ENCODE peak calls at places on chromosomes 4 and X, in nine cellular contexts. M is endothelial cell of umbilical vein, L is kidney, R is GM23248, T is fibroblast of lung, K is GM12878, Y is endodermal cell, U is neuronal stem cell, Z is astrocyte. V is an unnamed sample.

GRCh38 chrX:54024350-54024749 is 19.9 kb downstream of the PHF8 start:
- DNase-seq in M (no peak), L (no peak), R (no peak), T (no peak), K (no peak), Y (no peak), U (no peak), Z (no peak), V (no peak)

GRCh38 chr4:79917246-79917645 is 155.8 kb downstream of the ANTXR2 start:
- DNase-seq in M (peak), L (no peak), R (peak), T (peak), K (peak), Y (peak), U (peak), Z (peak), V (no peak)

GRCh38 chrX:111040377-111041017 is 55.5 kb upstream of the PAK3 start:
- DNase-seq in M (no peak), L (no peak), R (peak), T (no peak), K (no peak), Y (no peak), U (no peak), Z (peak), V (no peak)

GRCh38 chr4:185920171-185920570 is 108.2 kb upstream of the SORBS2 start:
- DNase-seq in M (no peak), L (no peak), R (no peak), T (no peak), K (no peak), Y (no peak), U (no peak), Z (peak), V (no peak)

GRCh38 chrX:110116581-110116980 is 113.7 kb downstream of the TMEM164 start:
- DNase-seq in M (no peak), L (no peak), R (no peak), T (no peak), K (no peak), Y (no peak), U (no peak), Z (no peak), V (no peak)

GRCh38 chr4:171966356-171966755 is 153.2 kb downstream of the GALNTL6 start:
- DNase-seq in M (no peak), L (no peak), R (no peak), T (no peak), K (no peak), Y (no peak), U (no peak), Z (no peak), V (no peak)

GRCh38 chr4:138890921-138891570 is 124.5 kb upstream of the NOCT start:
- DNase-seq in M (no peak), L (no peak), R (no peak), T (no peak), K (no peak), Y (no peak), U (no peak), Z (no peak), V (no peak)

GRCh38 chr4:183789657-183790056 is 115.5 kb upstream of the STOX2 start:
- DNase-seq in M (no peak), L (no peak), R (no peak), T (no peak), K (no peak), Y (no peak), U (no peak), Z (no peak), V (no peak)

GRCh38 chrX:129808829-129809745 is 29.3 kb downstream of the SASH3 start:
- DNase-seq in M (no peak), L (no peak), R (peak), T (no peak), K (no peak), Y (no peak), U (no peak), Z (peak), V (no peak)

GRCh38 chr4:177008836-177009501 is 216.2 kb upstream of the VEGFC start:
- DNase-seq in M (no peak), L (no peak), R (no peak), T (no peak), K (no peak), Y (no peak), U (no peak), Z (peak), V (no peak)

GRCh38 chr4:139243448-139244365 is 36.3 kb downstream of the MGARP start:
- DNase-seq in M (peak), L (no peak), R (peak), T (peak), K (no peak), Y (no peak), U (no peak), Z (peak), V (no peak)

GRCh38 chr4:178395798-178396197 is 953.6 kb upstream of the AGA start:
- DNase-seq in M (no peak), L (no peak), R (no peak), T (no peak), K (no peak), Y (peak), U (no peak), Z (no peak), V (no peak)

GRCh38 chrX:47563801-47564315 is 2.9 kb downstream of the ARAF start:
- DNase-seq in M (no peak), L (no peak), R (peak), T (no peak), K (no peak), Y (no peak), U (no peak), Z (peak), V (no peak)

GRCh38 chr4:11720292-11720691 is 291.6 kb upstream of the HS3ST1 start:
- DNase-seq in M (peak), L (no peak), R (peak), T (peak), K (no peak), Y (no peak), U (no peak), Z (no peak), V (no peak)

GRCh38 chr4:123301942-123302341 is 94.7 kb upstream of the SPRY1 start:
- DNase-seq in M (no peak), L (no peak), R (no peak), T (no peak), K (no peak), Y (no peak), U (no peak), Z (no peak), V (no peak)

GRCh38 chrX:129593137-129593536 is 53.1 kb downstream of the OCRL start:
- DNase-seq in M (no peak), L (no peak), R (peak), T (peak), K (no peak), Y (peak), U (no peak), Z (no peak), V (no peak)

GRCh38 chr4:124647599-124647998 is 64.9 kb downstream of the ANKRD50 start:
- DNase-seq in M (no peak), L (no peak), R (no peak), T (no peak), K (no peak), Y (no peak), U (no peak), Z (no peak), V (no peak)

GRCh38 chrX:38206542-38206941 is 14.1 kb downstream of the SRPX start:
- DNase-seq in M (no peak), L (no peak), R (peak), T (no peak), K (no peak), Y (no peak), U (no peak), Z (no peak), V (no peak)

GRCh38 chr4:1207603-1208265 is 35.4 kb upstream of the SPON2 start:
- DNase-seq in M (no peak), L (peak), R (peak), T (peak), K (no peak), Y (peak), U (no peak), Z (peak), V (no peak)

GRCh38 chrX:71909956-71910355 is 689 bp upstream of the NHSL2 start:
- DNase-seq in M (no peak), L (peak), R (peak), T (no peak), K (no peak), Y (peak), U (peak), Z (no peak), V (no peak)
- H3K9ac ChIP-seq in M (no peak), L (no peak), R (peak), T (no peak), K (no peak), Y (peak), U (no peak), Z (peak), V (no peak)

DNA sequence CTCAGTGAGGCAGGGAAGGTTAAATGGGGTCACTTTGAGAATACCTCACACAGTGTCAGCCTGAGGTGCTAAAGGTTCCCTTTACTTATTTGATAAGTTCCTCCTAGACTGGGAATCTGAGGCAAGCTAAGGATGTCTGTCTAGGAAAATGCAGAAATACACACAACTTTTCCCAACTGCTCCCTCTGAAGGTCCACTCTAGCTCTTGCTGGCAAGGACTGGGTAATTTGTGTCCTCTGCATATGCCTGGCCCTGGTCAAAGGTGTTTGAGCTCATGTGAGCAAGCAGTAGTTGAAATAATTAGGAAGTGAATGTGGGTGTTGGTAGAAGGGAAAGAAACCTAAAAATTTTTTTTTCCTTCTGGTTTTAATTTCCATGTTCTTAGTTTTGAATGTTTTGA is 21.3 kb downstream of the TXLNG start:
- DNase-seq in M (peak), L (no peak), R (peak), T (peak), K (no peak), Y (peak), U (no peak), Z (peak), V (no peak)
- H3K27ac ChIP-seq in M (no peak), L (peak), R (peak), T (peak), K (no peak), Y (no peak), U (no peak), Z (no peak), V (no peak)

GRCh38 chr4:98656443-98656842 is 2.0 kb downstream of the TSPAN5 start:
- DNase-seq in M (no peak), L (no peak), R (no peak), T (no peak), K (no peak), Y (no peak), U (no peak), Z (no peak), V (no peak)
- H3K9ac ChIP-seq in M (peak), L (no peak), R (peak), T (no peak), K (no peak), Y (no peak), U (no peak), Z (peak), V (no peak)

DNA sequence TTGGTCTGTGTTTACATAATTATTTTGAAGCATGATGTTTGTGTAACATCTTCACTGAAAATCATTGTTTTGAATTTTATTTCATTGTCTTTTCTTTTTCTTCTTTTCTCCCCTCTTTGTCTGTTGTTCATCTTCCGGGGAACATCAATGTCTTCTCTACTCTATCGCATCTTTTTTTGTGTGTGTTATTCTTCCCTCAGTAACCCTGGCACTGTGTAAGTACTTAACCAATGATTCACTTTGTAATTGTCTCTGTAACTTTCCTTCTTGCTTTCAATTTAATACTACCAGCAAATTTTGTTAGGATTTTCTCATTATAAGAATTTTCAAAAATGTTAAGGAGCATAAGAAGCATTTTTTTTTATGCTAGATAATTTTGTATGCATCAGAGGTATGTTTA is 130.8 kb downstream of the PDLIM5 start:
- DNase-seq in M (no peak), L (no peak), R (peak), T (no peak), K (no peak), Y (no peak), U (no peak), Z (peak), V (no peak)
- H3K27ac ChIP-seq in M (peak), L (no peak), R (peak), T (no peak), K (no peak), Y (no peak), U (no peak), Z (no peak), V (no peak)